ENCODE peak calls at places on chromosomes 4 and X, in five cellular contexts. Z is IMR-90, P is mesendoderm, I is H1, J is neuronal stem cell. K is an unnamed sample.
A peak's percentile ranks its signal among the peaks of the same experiment; 100 is the strongest.

GRCh38 chrX:110531873-110532272 is 173.2 kb downstream of the RTL9 start:
- DNase-seq in P (no peak), J (no peak), I (no peak), Z (no peak), K (no peak)

GRCh38 chrX:11481035-11481434 is 184.7 kb downstream of the ARHGAP6 start:
- DNase-seq in I (no peak), P (no peak), Z (peak; percentile 37), J (no peak), K (no peak)

GRCh38 chrX:47218920-47219815 is 687 bp downstream of the CDK16 start:
- DNase-seq in P (peak; percentile 34), Z (no peak), I (peak; percentile 55), J (no peak), K (no peak)

GRCh38 chr4:121146530-121146929 is 17.6 kb downstream of the TNIP3 start:
- DNase-seq in Z (peak; percentile 50), P (no peak), J (no peak), I (no peak), K (no peak)

GRCh38 chr4:82560853-82561744 is 689 bp downstream of the TMEM150C start:
- DNase-seq in Z (no peak), J (no peak), P (no peak), I (peak; percentile 67), K (peak; percentile 8)

GRCh38 chrX:126982158-126982557 is 162.6 kb downstream of the PRR32 start:
- DNase-seq in P (no peak), I (no peak), J (no peak), Z (no peak), K (no peak)

GRCh38 chr4:134544303-134544761 is 342.7 kb upstream of the PABPC4L start:
- DNase-seq in P (peak; percentile 40), J (no peak), I (no peak), Z (no peak), K (no peak)

GRCh38 chr4:106809083-106809482 is 227.0 kb downstream of the DKK2 start:
- DNase-seq in I (no peak), J (no peak), P (peak; percentile 71), Z (peak; percentile 25), K (peak; percentile 14)

GRCh38 chr4:96149911-96150310 is 310.0 kb downstream of the PDHA2 start:
- DNase-seq in J (no peak), P (no peak), I (no peak), Z (no peak), K (no peak)

GRCh38 chr4:126748736-126749135 is 884.0 kb upstream of the INTU start:
- DNase-seq in P (no peak), Z (peak; percentile 72), J (no peak), I (no peak), K (no peak)

GRCh38 chrX:69961365-69962072 is 88.2 kb downstream of the AWAT2 start:
- DNase-seq in P (no peak), Z (peak; percentile 1), J (no peak), I (no peak), K (no peak)

GRCh38 chrX:1661048-1661921 is 46.4 kb downstream of the ASMT start:
- DNase-seq in P (peak; percentile 96), Z (no peak), J (no peak), I (peak; percentile 82), K (peak; percentile 44)

GRCh38 chr4:159543831-159544230 is 441.0 kb downstream of the RAPGEF2 start:
- DNase-seq in I (no peak), J (no peak), P (no peak), Z (no peak), K (no peak)

GRCh38 chr4:8157496-8157895 is 1.1 kb downstream of the ABLIM2 start:
- DNase-seq in Z (no peak), J (no peak), P (no peak), I (no peak), K (no peak)

GRCh38 chrX:20711366-20711765 is 444.7 kb upstream of the RPS6KA3 start:
- DNase-seq in I (no peak), J (no peak), P (no peak), Z (no peak), K (peak; percentile 82)

GRCh38 chrX:74535633-74536141 is 78.7 kb downstream of the RLIM start:
- DNase-seq in Z (peak; percentile 66), I (peak; percentile 60), P (peak; percentile 64), J (no peak), K (peak; percentile 69)

GRCh38 chrX:97524997-97525396 is 641.3 kb downstream of the RPA4 start:
- DNase-seq in I (no peak), P (peak; percentile 86), J (no peak), Z (no peak), K (peak; percentile 51)

GRCh38 chr4:110364911-110365520 is 110.9 kb upstream of the ENPEP start:
- DNase-seq in P (no peak), Z (no peak), J (no peak), I (no peak), K (no peak)

GRCh38 chr4:68490826-68491457 is 43.7 kb downstream of the TMPRSS11E start:
- DNase-seq in Z (no peak), J (no peak), I (no peak), P (no peak), K (no peak)

GRCh38 chr4:11130195-11130975 is 298.3 kb downstream of the HS3ST1 start:
- DNase-seq in Z (peak; percentile 8), I (no peak), P (peak; percentile 25), J (no peak), K (peak; percentile 80)

GRCh38 chr4:152640058-152640921 is 39.5 kb downstream of the TMEM154 start:
- DNase-seq in Z (peak; percentile 28), P (no peak), I (no peak), J (no peak), K (peak; percentile 63)

GRCh38 chr4:151359576-151359975 is 34.2 kb upstream of the SH3D19 start:
- DNase-seq in I (no peak), P (no peak), J (no peak), Z (no peak), K (no peak)

GRCh38 chr4:72567821-72568620 is 1.0 kb downstream of the ADAMTS3 start:
- DNase-seq in P (peak; percentile 99), J (peak; percentile 78), I (peak; percentile 75), Z (peak; percentile 77), K (peak; percentile 86)

GRCh38 chr4:152996101-152996500 is 60.0 kb downstream of the FHDC1 start:
- DNase-seq in J (no peak), Z (no peak), I (no peak), P (no peak), K (peak; percentile 78)

GRCh38 chr4:20890752-20891151 is 190.5 kb downstream of the PACRGL start:
- DNase-seq in Z (no peak), P (no peak), I (no peak), J (no peak), K (peak; percentile 79)

GRCh38 chrX:12825801-12826200 is 34.6 kb downstream of the PRPS2 start:
- DNase-seq in J (no peak), I (no peak), P (peak; percentile 61), Z (peak; percentile 3), K (peak; percentile 72)

GRCh38 chr4:87805971-87806370 is 6.6 kb downstream of the IBSP start:
- DNase-seq in P (no peak), Z (peak; percentile 38), I (no peak), J (no peak), K (no peak)

GRCh38 chr4:140884431-140885058 is 128.4 kb upstream of the TBC1D9 start:
- DNase-seq in Z (peak; percentile 80), J (peak; percentile 54), P (peak; percentile 91), I (peak; percentile 57), K (peak; percentile 76)

GRCh38 chrX:20347486-20347885 is 80.8 kb upstream of the RPS6KA3 start:
- DNase-seq in P (no peak), I (no peak), J (no peak), Z (peak; percentile 61), K (no peak)

GRCh38 chr4:183272384-183272783 is 47.7 kb downstream of the CLDN22 start:
- DNase-seq in P (no peak), J (no peak), Z (no peak), I (no peak), K (no peak)

DNA sequence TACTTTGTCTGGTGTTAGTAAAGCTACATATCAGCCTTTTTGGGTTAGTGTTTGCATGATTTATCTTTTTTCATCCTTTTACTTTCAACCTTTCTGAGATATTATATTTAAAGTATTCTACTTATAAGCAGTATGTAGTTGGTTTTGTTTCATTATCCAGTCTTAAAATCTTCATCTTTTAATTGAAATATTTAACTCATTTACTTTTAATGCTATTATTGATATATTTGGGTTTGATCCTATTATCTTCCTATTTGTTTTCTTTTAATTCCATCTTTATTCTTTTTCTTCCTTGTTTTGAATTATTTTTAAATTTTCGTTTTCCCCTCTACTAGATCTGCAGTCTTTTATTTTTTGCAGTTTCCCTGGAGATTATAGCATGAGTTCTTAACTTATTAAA is 44.0 kb downstream of the CLDN22 start:
- DNase-seq in I (no peak), J (no peak), Z (no peak), P (no peak), K (no peak)
- H4K8ac ChIP-seq in I (no peak overlapping the region), J (no peak overlapping the region), Z (no peak overlapping the region), P (no peak overlapping the region), K (no peak overlapping the region)

DNA sequence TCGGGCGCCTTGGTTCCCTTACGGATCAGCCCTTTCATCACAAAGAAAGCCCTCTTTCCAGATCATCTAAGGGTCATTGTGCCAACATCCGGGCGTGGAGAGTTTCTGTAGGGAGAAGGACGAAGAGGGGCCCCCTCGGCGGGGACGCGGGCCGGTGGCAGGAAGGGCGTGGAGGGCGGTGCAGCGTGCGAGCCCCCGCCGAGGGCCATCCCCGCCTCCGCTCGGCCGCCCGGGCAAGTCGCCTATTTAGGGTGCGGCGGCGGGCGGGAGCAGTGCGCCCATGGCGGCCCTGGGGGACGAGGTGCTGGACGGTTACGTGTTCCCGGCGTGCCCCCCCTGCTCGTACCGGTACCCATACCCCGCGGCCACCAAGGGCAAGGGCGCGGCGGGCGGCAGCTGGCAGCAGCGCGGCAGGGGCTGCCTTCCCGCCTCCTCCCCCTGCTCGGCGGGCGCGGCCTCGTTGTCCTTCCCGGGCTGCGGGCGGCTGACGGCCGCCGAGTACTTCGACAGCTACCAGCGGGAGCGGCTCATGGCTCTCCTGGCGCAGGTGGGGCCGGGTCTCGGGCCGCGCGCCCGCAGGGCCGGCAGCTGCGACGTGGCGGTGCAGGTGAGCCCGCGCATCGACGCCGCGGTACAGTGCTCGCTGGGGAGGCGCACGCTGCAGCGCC is at the start of gene ZAR1:
- DNase-seq in J (no peak), Z (no peak), P (peak; percentile 21), I (no peak), K (peak; percentile 8)
- H4K8ac ChIP-seq in J (peak within 1 kb of the TSS; percentile 10), Z (no peak within 1 kb of the TSS), P (peak within 1 kb of the TSS; percentile 42), I (peak within 1 kb of the TSS; percentile 92), K (peak within 1 kb of the TSS; percentile 34)

DNA sequence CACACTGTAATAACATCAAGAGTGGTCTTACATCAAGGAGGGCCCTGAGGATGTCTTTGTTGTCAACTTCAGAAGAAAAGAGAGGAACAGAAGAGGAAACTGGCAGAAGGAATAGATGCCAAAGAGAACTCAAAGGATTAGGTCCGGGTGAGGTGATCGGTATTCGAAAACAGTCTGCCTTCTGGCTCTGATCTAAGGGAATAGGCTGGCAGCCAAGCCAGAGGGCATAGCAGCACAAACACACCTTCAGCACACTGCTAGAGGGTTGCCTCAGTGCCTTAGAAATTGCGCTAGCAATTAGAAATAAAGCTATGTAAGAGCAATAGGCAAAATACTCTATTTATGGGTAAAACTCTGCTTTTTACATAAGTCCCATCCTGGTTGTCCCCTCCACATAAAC is 91.4 kb upstream of the TTC29 start:
- DNase-seq in P (no peak), Z (no peak), I (no peak), J (no peak), K (no peak)
- H4K8ac ChIP-seq in P (no peak overlapping the region), Z (no peak overlapping the region), I (no peak overlapping the region), J (no peak overlapping the region), K (no peak overlapping the region)

DNA sequence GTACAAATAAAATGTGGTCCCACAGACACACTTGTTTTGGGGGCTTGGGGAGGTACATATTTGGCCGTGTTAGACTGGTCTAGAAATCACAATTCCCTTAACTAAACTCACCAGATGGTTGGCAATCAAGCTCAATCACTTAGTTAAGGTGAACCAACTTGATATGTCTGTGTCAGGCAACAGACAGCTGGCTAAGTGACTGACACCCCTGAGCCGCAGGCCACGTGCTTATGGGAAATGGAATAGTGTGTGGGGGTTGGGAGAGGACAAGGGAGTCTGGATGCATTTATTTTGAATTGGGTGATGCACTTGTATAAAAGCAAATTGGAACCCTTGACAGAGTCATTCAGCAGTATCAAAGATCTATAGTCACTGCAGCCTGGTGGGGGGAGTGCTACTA is 209.0 kb downstream of the HS6ST2 start:
- DNase-seq in Z (no peak), P (no peak), J (no peak), I (no peak), K (no peak)
- H4K8ac ChIP-seq in Z (no peak overlapping the region), P (no peak overlapping the region), J (no peak overlapping the region), I (no peak overlapping the region), K (no peak overlapping the region)